ENCODE peak calls at places on chromosome 3, in five cellular contexts. One of them, this sample, is unnamed.

GRCh38 chr3:6091262-6091661 is 769.7 kb upstream of the GRM7 start:
- DNase-seq in PC-9: no peak
- DNase-seq in fibroblast of mammary gland: no peak
- DNase-seq in neural crest cell: no peak
- DNase-seq in GM13976: no peak
- DNase-seq in this sample: no peak

GRCh38 chr3:76958231-76958630 is 81.7 kb upstream of the ROBO2 start:
- DNase-seq in GM13976: no peak
- DNase-seq in fibroblast of mammary gland: no peak
- DNase-seq in PC-9: no peak
- DNase-seq in neural crest cell: no peak
- DNase-seq in this sample: no peak

GRCh38 chr3:128911911-128912310 is 32.5 kb downstream of the ACAD9 start:
- DNase-seq in neural crest cell: no peak
- DNase-seq in PC-9: no peak
- DNase-seq in fibroblast of mammary gland: no peak
- DNase-seq in GM13976: no peak
- DNase-seq in this sample: no peak

GRCh38 chr3:65582012-65582717 is 456.6 kb downstream of the MAGI1 start:
- DNase-seq in GM13976: no peak
- DNase-seq in fibroblast of mammary gland: no peak
- DNase-seq in neural crest cell: no peak
- DNase-seq in PC-9: no peak
- DNase-seq in this sample: no peak

GRCh38 chr3:40623567-40623966 is 98.8 kb downstream of the ZNF621 start:
- DNase-seq in PC-9: peak; percentile 82
- DNase-seq in fibroblast of mammary gland: peak; percentile 38
- DNase-seq in GM13976: no peak
- DNase-seq in neural crest cell: no peak
- DNase-seq in this sample: peak; percentile 41

GRCh38 chr3:42250761-42251160 is 15.2 kb downstream of the CCK start:
- DNase-seq in PC-9: no peak
- DNase-seq in neural crest cell: no peak
- DNase-seq in fibroblast of mammary gland: no peak
- DNase-seq in GM13976: no peak
- DNase-seq in this sample: no peak

GRCh38 chr3:77102916-77103769 is 63.2 kb downstream of the ROBO2 start:
- DNase-seq in GM13976: no peak
- DNase-seq in PC-9: no peak
- DNase-seq in neural crest cell: no peak
- DNase-seq in fibroblast of mammary gland: no peak
- DNase-seq in this sample: no peak

GRCh38 chr3:128787256-128788253 is 61.6 kb downstream of the RAB7A start:
- DNase-seq in PC-9: peak; percentile 70
- DNase-seq in GM13976: no peak
- DNase-seq in neural crest cell: peak; percentile 13
- DNase-seq in fibroblast of mammary gland: peak; percentile 83
- DNase-seq in this sample: peak; percentile 63

GRCh38 chr3:117630469-117630868 is 920.9 kb downstream of the TUSC7 start:
- DNase-seq in fibroblast of mammary gland: peak; percentile 12
- DNase-seq in GM13976: no peak
- DNase-seq in neural crest cell: no peak
- DNase-seq in PC-9: no peak
- DNase-seq in this sample: no peak

GRCh38 chr3:53166781-53167291 is 5.8 kb downstream of the PRKCD start:
- DNase-seq in PC-9: no peak
- DNase-seq in neural crest cell: no peak
- DNase-seq in GM13976: no peak
- DNase-seq in fibroblast of mammary gland: peak; percentile 75
- DNase-seq in this sample: no peak

GRCh38 chr3:84820906-84821305 is 137.9 kb upstream of the CADM2 start:
- DNase-seq in PC-9: no peak
- DNase-seq in GM13976: no peak
- DNase-seq in neural crest cell: no peak
- DNase-seq in fibroblast of mammary gland: no peak
- DNase-seq in this sample: no peak

GRCh38 chr3:149621218-149622005 is 36.4 kb downstream of the WWTR1 start:
- DNase-seq in fibroblast of mammary gland: peak; percentile 90
- DNase-seq in PC-9: no peak
- DNase-seq in GM13976: no peak
- DNase-seq in neural crest cell: no peak
- DNase-seq in this sample: peak; percentile 13

GRCh38 chr3:10816019-10816862 is at the start of gene SLC6A11:
- DNase-seq in fibroblast of mammary gland: no peak
- DNase-seq in PC-9: no peak
- DNase-seq in neural crest cell: peak; percentile 36
- DNase-seq in GM13976: no peak
- DNase-seq in this sample: no peak

GRCh38 chr3:52851348-52851747 is 16.5 kb upstream of the MUSTN1 start:
- DNase-seq in neural crest cell: peak; percentile 53
- DNase-seq in PC-9: peak; percentile 44
- DNase-seq in fibroblast of mammary gland: peak; percentile 49
- DNase-seq in GM13976: peak; percentile 78
- DNase-seq in this sample: peak; percentile 37

GRCh38 chr3:185960518-185961288 is 22.9 kb upstream of the TRA2B start:
- DNase-seq in fibroblast of mammary gland: no peak
- DNase-seq in GM13976: no peak
- DNase-seq in neural crest cell: no peak
- DNase-seq in PC-9: peak; percentile 50
- DNase-seq in this sample: peak; percentile 6

GRCh38 chr3:66583646-66584045 is 82.8 kb upstream of the LRIG1 start:
- DNase-seq in neural crest cell: no peak
- DNase-seq in GM13976: no peak
- DNase-seq in fibroblast of mammary gland: no peak
- DNase-seq in PC-9: no peak
- DNase-seq in this sample: no peak

GRCh38 chr3:129310612-129311011 is 31.9 kb downstream of the HMCES start:
- DNase-seq in neural crest cell: no peak
- DNase-seq in PC-9: no peak
- DNase-seq in fibroblast of mammary gland: no peak
- DNase-seq in GM13976: no peak
- DNase-seq in this sample: no peak

GRCh38 chr3:189322339-189322738 is 150.6 kb downstream of the TPRG1 start:
- DNase-seq in GM13976: no peak
- DNase-seq in neural crest cell: no peak
- DNase-seq in PC-9: no peak
- DNase-seq in fibroblast of mammary gland: no peak
- DNase-seq in this sample: no peak

GRCh38 chr3:133987136-133987535 is 42.6 kb downstream of the SLCO2A1 start:
- DNase-seq in fibroblast of mammary gland: no peak
- DNase-seq in neural crest cell: no peak
- DNase-seq in GM13976: no peak
- DNase-seq in PC-9: no peak
- DNase-seq in this sample: no peak

GRCh38 chr3:186400677-186401076 is 38.6 kb upstream of the DGKG start:
- DNase-seq in fibroblast of mammary gland: peak; percentile 49
- DNase-seq in GM13976: no peak
- DNase-seq in PC-9: no peak
- DNase-seq in neural crest cell: no peak
- DNase-seq in this sample: no peak

GRCh38 chr3:171829841-171830559 is 13.1 kb upstream of the TMEM212 start:
- DNase-seq in PC-9: peak; percentile 54
- DNase-seq in fibroblast of mammary gland: peak; percentile 83
- DNase-seq in GM13976: peak; percentile 45
- DNase-seq in neural crest cell: peak; percentile 38
- DNase-seq in this sample: peak; percentile 34

GRCh38 chr3:87546216-87546615 is 269.8 kb upstream of the POU1F1 start:
- DNase-seq in neural crest cell: no peak
- DNase-seq in PC-9: no peak
- DNase-seq in fibroblast of mammary gland: no peak
- DNase-seq in GM13976: no peak
- DNase-seq in this sample: no peak

GRCh38 chr3:193086688-193087087 is 154.3 kb upstream of the PLAAT1 start:
- DNase-seq in GM13976: no peak
- DNase-seq in fibroblast of mammary gland: no peak
- DNase-seq in neural crest cell: no peak
- DNase-seq in PC-9: no peak
- DNase-seq in this sample: no peak

GRCh38 chr3:183636221-183637105 is 1.0 kb downstream of the KLHL24 start:
- DNase-seq in GM13976: peak; percentile 90
- DNase-seq in fibroblast of mammary gland: peak; percentile 93
- DNase-seq in neural crest cell: peak; percentile 81
- DNase-seq in PC-9: peak; percentile 94
- DNase-seq in this sample: peak; percentile 97

GRCh38 chr3:183634707-183635106 is 716 bp upstream of the KLHL24 start:
- DNase-seq in PC-9: no peak
- DNase-seq in neural crest cell: no peak
- DNase-seq in fibroblast of mammary gland: no peak
- DNase-seq in GM13976: no peak
- DNase-seq in this sample: no peak

GRCh38 chr3:183637106-183637486 is 1.7 kb downstream of the KLHL24 start:
- DNase-seq in PC-9: peak; percentile 15
- DNase-seq in GM13976: no peak
- DNase-seq in neural crest cell: no peak
- DNase-seq in fibroblast of mammary gland: no peak
- DNase-seq in this sample: no peak

GRCh38 chr3:183635107-183635430 is 354 bp upstream of the KLHL24 start:
- DNase-seq in fibroblast of mammary gland: no peak
- DNase-seq in PC-9: no peak
- DNase-seq in neural crest cell: no peak
- DNase-seq in GM13976: no peak
- DNase-seq in this sample: no peak

GRCh38 chr3:183635431-183636220 is at the start of gene KLHL24:
- DNase-seq in neural crest cell: peak; percentile 88
- DNase-seq in GM13976: peak; percentile 93
- DNase-seq in fibroblast of mammary gland: peak; percentile 90
- DNase-seq in PC-9: peak; percentile 91
- DNase-seq in this sample: peak; percentile 95
- TF ChIP-seq CTCF in neural crest cell: peak; percentile 26
- TF ChIP-seq CTCF in GM13976: no peak
- TF ChIP-seq CTCF in fibroblast of mammary gland: no peak
- TF ChIP-seq CTCF in PC-9: peak; percentile 44
- TF ChIP-seq CTCF in this sample: no peak

GRCh38 chr3:4670352-4670751 is 177.2 kb downstream of the ITPR1 start:
- DNase-seq in GM13976: no peak
- DNase-seq in PC-9: no peak
- DNase-seq in neural crest cell: no peak
- DNase-seq in fibroblast of mammary gland: no peak
- DNase-seq in this sample: peak; percentile 21
- TF ChIP-seq CTCF in GM13976: no peak
- TF ChIP-seq CTCF in PC-9: peak; percentile 45
- TF ChIP-seq CTCF in neural crest cell: peak; percentile 52
- TF ChIP-seq CTCF in fibroblast of mammary gland: peak; percentile 33
- TF ChIP-seq CTCF in this sample: peak; percentile 40

DNA sequence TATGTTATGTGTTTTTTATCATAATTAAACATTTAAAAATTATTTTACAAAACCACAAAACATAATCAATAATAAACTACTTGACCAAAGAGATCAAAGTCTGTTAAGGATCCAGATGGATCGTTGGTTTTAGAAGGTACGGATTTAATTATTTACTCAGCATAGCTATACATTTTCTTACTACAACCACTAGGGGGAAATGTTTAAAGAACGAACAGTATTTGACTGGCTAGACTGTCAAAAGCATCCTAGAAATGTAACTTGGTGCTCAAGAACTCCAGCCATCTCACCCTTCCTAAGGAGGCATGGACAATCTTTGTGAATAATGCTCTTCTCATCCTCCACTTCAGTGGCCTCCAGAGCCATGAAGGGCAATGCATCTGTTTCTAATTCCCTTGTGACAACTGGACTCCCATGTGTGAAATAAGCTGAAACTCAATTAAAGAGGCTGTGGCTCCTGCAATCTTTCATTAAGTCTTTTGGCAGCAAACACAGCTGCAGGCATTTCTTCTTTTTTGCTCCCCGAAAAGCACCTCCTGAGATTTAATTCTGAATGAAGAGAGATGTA is 94.7 kb upstream of the TUSC7 start:
- DNase-seq in GM13976: peak; percentile 6
- DNase-seq in neural crest cell: no peak
- DNase-seq in PC-9: no peak
- DNase-seq in fibroblast of mammary gland: peak; percentile 3
- DNase-seq in this sample: no peak
- TF ChIP-seq CTCF in GM13976: no peak
- TF ChIP-seq CTCF in neural crest cell: peak; percentile 67
- TF ChIP-seq CTCF in PC-9: peak; percentile 51
- TF ChIP-seq CTCF in fibroblast of mammary gland: peak; percentile 23
- TF ChIP-seq CTCF in this sample: no peak

GRCh38 chr3:155701882-155702465 is 42.9 kb downstream of the PLCH1 start:
- DNase-seq in fibroblast of mammary gland: peak; percentile 65
- DNase-seq in neural crest cell: no peak
- DNase-seq in PC-9: peak; percentile 63
- DNase-seq in GM13976: peak; percentile 37
- DNase-seq in this sample: no peak
- TF ChIP-seq CTCF in fibroblast of mammary gland: peak; percentile 54
- TF ChIP-seq CTCF in neural crest cell: peak; percentile 87
- TF ChIP-seq CTCF in PC-9: peak; percentile 94
- TF ChIP-seq CTCF in GM13976: peak; percentile 43
- TF ChIP-seq CTCF in this sample: peak; percentile 62

DNA sequence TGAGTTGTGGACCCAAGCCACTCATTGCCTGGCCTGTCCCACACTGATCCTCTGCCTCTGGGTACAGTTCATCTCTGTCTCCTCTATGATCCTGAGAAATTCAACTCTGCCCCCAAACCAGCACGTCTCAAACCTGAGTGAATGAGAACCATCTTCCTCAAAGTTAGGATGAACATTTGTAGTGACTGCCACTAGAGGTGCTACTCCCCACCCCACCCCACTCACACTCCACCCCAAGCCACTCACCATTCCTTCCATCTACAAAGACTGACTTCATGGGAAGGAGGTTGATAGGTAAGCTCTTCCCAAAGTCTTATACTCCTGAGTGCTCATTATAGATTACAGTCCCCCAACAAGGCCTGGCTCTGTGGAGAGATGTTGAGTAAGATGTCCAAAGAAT is 43.8 kb downstream of the NEK10 start:
- DNase-seq in neural crest cell: no peak
- DNase-seq in GM13976: no peak
- DNase-seq in fibroblast of mammary gland: no peak
- DNase-seq in PC-9: no peak
- DNase-seq in this sample: no peak
- TF ChIP-seq CTCF in neural crest cell: no peak
- TF ChIP-seq CTCF in GM13976: no peak
- TF ChIP-seq CTCF in fibroblast of mammary gland: no peak
- TF ChIP-seq CTCF in PC-9: no peak
- TF ChIP-seq CTCF in this sample: peak; percentile 10

DNA sequence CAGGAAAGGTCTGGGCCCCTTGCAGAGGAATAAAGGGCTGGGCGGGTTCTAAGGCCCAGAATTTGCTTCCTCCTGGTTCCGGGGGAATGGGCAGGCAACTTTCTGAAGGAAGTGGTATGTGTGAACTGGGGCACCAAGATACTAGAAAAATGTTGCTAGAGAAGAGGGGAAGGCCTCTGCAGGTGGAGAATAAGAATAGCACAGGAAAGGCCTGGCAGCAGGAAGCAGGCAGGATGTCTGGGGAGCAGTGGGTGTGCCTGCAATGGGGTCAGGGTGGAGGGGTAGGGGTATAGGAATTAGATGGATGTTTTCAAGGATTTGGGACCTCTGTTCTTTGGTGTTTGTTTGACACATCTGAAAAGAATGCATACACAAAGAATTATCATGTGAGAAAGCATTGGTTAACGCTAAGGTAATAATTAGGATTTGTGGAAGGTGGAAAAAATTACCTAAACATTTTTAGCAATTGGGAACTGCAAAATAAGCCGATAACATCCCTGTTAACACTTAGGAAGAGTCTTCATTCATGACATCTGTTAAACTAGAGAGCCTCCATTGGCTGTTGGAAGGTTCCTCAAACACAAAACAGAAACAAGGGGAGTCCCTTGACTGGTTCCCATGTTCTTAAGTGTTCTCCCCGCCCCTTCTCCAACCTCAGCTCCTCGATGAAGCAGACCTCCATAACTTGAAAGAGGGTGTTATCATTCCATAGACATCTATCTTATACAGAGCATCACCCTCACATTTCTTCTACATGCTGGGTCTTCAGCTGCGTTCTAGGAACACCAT is 2.3 kb downstream of the SLC22A13 start:
- DNase-seq in PC-9: no peak
- DNase-seq in fibroblast of mammary gland: no peak
- DNase-seq in neural crest cell: no peak
- DNase-seq in GM13976: peak; percentile 21
- DNase-seq in this sample: no peak
- TF ChIP-seq CTCF in PC-9: no peak
- TF ChIP-seq CTCF in fibroblast of mammary gland: no peak
- TF ChIP-seq CTCF in neural crest cell: no peak
- TF ChIP-seq CTCF in GM13976: no peak
- TF ChIP-seq CTCF in this sample: no peak

This sample was measured in activated CD8-positive, alpha-beta T cell treated with anti-CD3 and anti-CD28 coated beads for 36 hours.